ENCODE peak calls at places on chromosomes 5 and 9, in nine cellular contexts. A is Caco-2, D is retinal pigment epithelial cell, V is suprapubic skin, M is lung, X is dorsolateral prefrontal cortex, F is fibroblast of pulmonary artery, W is skeletal muscle cell, B is tibial nerve. Y is an unnamed sample.
A peak's percentile ranks its signal among the peaks of the same experiment; 100 is the strongest.

GRCh38 chr5:14693070-14693469 is 28.6 kb downstream of the OTULIN start:
- DNase-seq in M (no peak), X (no peak), A (no peak), D (no peak), W (no peak), F (no peak), B (no peak), V (no peak), Y (no peak)

GRCh38 chr9:112784020-112784788 is 33.6 kb downstream of the SNX30 start:
- DNase-seq in V (no peak), F (peak; percentile 35), W (no peak), D (peak; percentile 64), X (no peak), M (no peak), B (no peak), A (no peak), Y (no peak)

GRCh38 chr5:135147294-135148090 is 113.5 kb upstream of the PITX1 start:
- DNase-seq in V (no peak), M (no peak), F (no peak), W (no peak), X (no peak), B (no peak), A (no peak), D (no peak), Y (no peak)

GRCh38 chr5:73419414-73420390 is 28.9 kb downstream of the FOXD1 start:
- DNase-seq in F (peak; percentile 27), V (no peak), M (no peak), A (no peak), W (peak; percentile 65), X (no peak), B (peak; percentile 72), D (no peak), Y (no peak)

GRCh38 chr5:158995694-158996173 is 104.0 kb downstream of the EBF1 start:
- DNase-seq in M (no peak), A (no peak), D (no peak), W (no peak), V (no peak), F (no peak), X (no peak), B (no peak), Y (no peak)

GRCh38 chr5:72110401-72111013 is 3.2 kb downstream of the MAP1B start:
- DNase-seq in B (no peak), W (peak; percentile 8), F (no peak), X (peak; percentile 33), D (no peak), A (no peak), M (no peak), V (no peak), Y (no peak)

GRCh38 chr5:180628827-180629702 is 20.3 kb downstream of the FLT4 start:
- DNase-seq in M (no peak), B (no peak), D (no peak), F (no peak), V (no peak), A (no peak), X (no peak), W (no peak), Y (no peak)

GRCh38 chr9:136483589-136484152 is 831 bp upstream of the SEC16A start:
- DNase-seq in D (peak; percentile 22), W (peak; percentile 11), F (peak; percentile 84), B (peak; percentile 74), V (peak; percentile 94), M (peak; percentile 90), X (peak; percentile 90), A (peak; percentile 92), Y (peak; percentile 42)

GRCh38 chr5:171162602-171163001 is 146.4 kb upstream of the TLX3 start:
- DNase-seq in W (peak; percentile 7), B (no peak), F (peak; percentile 39), V (no peak), D (no peak), A (peak; percentile 32), M (no peak), X (no peak), Y (no peak)

GRCh38 chr5:96837303-96837702 is 29.6 kb upstream of the ERAP1 start:
- DNase-seq in X (no peak), D (no peak), F (no peak), M (no peak), B (no peak), V (no peak), A (no peak), W (no peak), Y (no peak)
- H3K4me3 ChIP-seq in X (no peak overlapping the region), D (no peak overlapping the region), F (no peak overlapping the region), M (no peak overlapping the region), B (no peak overlapping the region), V (no peak overlapping the region), A (no peak overlapping the region), W (no peak overlapping the region), Y (no peak overlapping the region)

GRCh38 chr5:65059681-65060598 is 291.2 kb downstream of the CWC27 start:
- DNase-seq in F (peak; percentile 45), V (no peak), M (no peak), B (no peak), D (peak; percentile 27), A (no peak), W (no peak), X (no peak), Y (peak; percentile 19)
- H3K4me3 ChIP-seq in F (no peak overlapping the region), V (no peak overlapping the region), M (no peak overlapping the region), B (no peak overlapping the region), D (no peak overlapping the region), A (no peak overlapping the region), W (no peak overlapping the region), X (no peak overlapping the region), Y (no peak overlapping the region)

GRCh38 chr9:35401011-35401410 is 88.9 kb upstream of the RUSC2 start:
- DNase-seq in X (no peak), V (no peak), D (no peak), A (no peak), B (no peak), F (no peak), W (no peak), M (peak; percentile 21), Y (no peak)

GRCh38 chr9:35407846-35408245 is 82.1 kb upstream of the RUSC2 start:
- DNase-seq in B (no peak), M (no peak), W (no peak), V (no peak), A (no peak), D (no peak), F (no peak), X (no peak), Y (no peak)

GRCh38 chr9:35406183-35406959 is 83.5 kb upstream of the RUSC2 start:
- DNase-seq in F (no peak), W (no peak), V (no peak), M (peak; percentile 41), D (no peak), X (no peak), A (no peak), B (no peak), Y (no peak)
- H3K4me3 ChIP-seq in F (no peak overlapping the region), W (no peak overlapping the region), V (peak overlapping the region; percentile 21), M (no peak overlapping the region), D (peak overlapping the region; percentile 57), X (no peak overlapping the region), A (no peak overlapping the region), B (no peak overlapping the region), Y (no peak overlapping the region)

DNA sequence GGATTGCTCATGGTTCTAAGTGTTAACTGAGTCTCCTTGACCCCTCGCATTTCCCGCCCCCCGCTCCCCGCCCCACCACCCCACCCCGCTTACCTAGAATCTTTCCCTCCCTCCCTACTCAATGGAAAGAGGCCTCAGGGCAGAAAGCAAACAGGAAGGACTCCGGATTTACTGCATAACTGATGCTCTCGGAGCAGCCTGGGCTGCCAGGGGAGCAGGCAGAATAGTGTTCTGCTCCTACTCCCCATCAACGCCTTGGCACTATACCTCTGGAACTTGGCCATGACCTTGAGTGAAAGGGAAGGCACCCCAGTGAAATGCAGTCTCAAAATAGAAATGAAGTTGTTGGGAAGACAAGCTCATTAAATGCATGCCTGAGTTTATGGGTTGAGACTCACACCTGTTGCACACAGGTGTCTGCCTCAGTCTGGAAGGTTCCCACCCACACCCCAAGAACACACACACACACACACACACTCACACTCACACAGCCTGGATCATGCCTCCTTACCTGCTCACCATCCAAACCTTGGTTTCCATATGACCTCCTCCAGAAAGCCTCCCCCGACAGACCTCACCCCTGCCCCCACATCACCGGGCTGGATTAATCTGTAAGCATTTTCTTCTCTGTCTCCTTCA is 59.7 kb downstream of the NEURL1B start:
- DNase-seq in A (no peak), W (no peak), B (no peak), V (no peak), D (no peak), F (no peak), X (no peak), M (no peak), Y (no peak)
- H3K4me3 ChIP-seq in A (no peak overlapping the region), W (no peak overlapping the region), B (no peak overlapping the region), V (no peak overlapping the region), D (no peak overlapping the region), F (no peak overlapping the region), X (no peak overlapping the region), M (no peak overlapping the region), Y (no peak overlapping the region)

GRCh38 chr5:42462089-42462488 is 38.9 kb downstream of the GHR start:
- DNase-seq in F (no peak), W (no peak), D (no peak), V (no peak), X (no peak), A (no peak), M (no peak), B (no peak), Y (no peak)
- H3K4me3 ChIP-seq in F (no peak overlapping the region), W (no peak overlapping the region), D (no peak overlapping the region), V (no peak overlapping the region), X (no peak overlapping the region), A (no peak overlapping the region), M (no peak overlapping the region), B (no peak overlapping the region), Y (no peak overlapping the region)

Y was measured in kidney epithelial cell.